ENCODE peak calls at places on chromosomes 11 and 22, in ten cellular contexts. One of them, this sample, is unnamed.
A peak's percentile ranks its signal among the peaks of the same experiment; 100 is the strongest.

GRCh38 chr11:131095501-131096185 is 179.4 kb upstream of the SNX19 start:
- DNase-seq in fibroblast of mammary gland: no peak
- DNase-seq in adrenal gland: no peak
- DNase-seq in progenitor cell of endocrine pancreas: no peak
- DNase-seq in AG09309: no peak
- DNase-seq in A549: no peak
- DNase-seq in tibial artery: no peak
- DNase-seq in B cell: no peak
- DNase-seq in GM12865: no peak
- DNase-seq in K562: no peak
- DNase-seq in this sample: no peak

GRCh38 chr22:49462291-49462690 is 365.4 kb downstream of the BRD1 start:
- DNase-seq in fibroblast of mammary gland: no peak
- DNase-seq in adrenal gland: no peak
- DNase-seq in progenitor cell of endocrine pancreas: no peak
- DNase-seq in AG09309: no peak
- DNase-seq in A549: no peak
- DNase-seq in tibial artery: no peak
- DNase-seq in B cell: no peak
- DNase-seq in GM12865: no peak
- DNase-seq in K562: no peak
- DNase-seq in this sample: no peak

GRCh38 chr22:32552540-32552939 is 77.9 kb downstream of the FBXO7 start:
- DNase-seq in fibroblast of mammary gland: no peak
- DNase-seq in adrenal gland: no peak
- DNase-seq in progenitor cell of endocrine pancreas: no peak
- DNase-seq in AG09309: no peak
- DNase-seq in A549: no peak
- DNase-seq in tibial artery: no peak
- DNase-seq in B cell: no peak
- DNase-seq in GM12865: no peak
- DNase-seq in K562: no peak
- DNase-seq in this sample: no peak

GRCh38 chr11:128235446-128235845 is 351.9 kb downstream of the ETS1 start:
- DNase-seq in fibroblast of mammary gland: no peak
- DNase-seq in adrenal gland: no peak
- DNase-seq in progenitor cell of endocrine pancreas: no peak
- DNase-seq in AG09309: no peak
- DNase-seq in A549: no peak
- DNase-seq in tibial artery: no peak
- DNase-seq in B cell: no peak
- DNase-seq in GM12865: no peak
- DNase-seq in K562: no peak
- DNase-seq in this sample: no peak

GRCh38 chr22:39900306-39901227 is at the start of gene GRAP2:
- DNase-seq in fibroblast of mammary gland: no peak
- DNase-seq in adrenal gland: no peak
- DNase-seq in progenitor cell of endocrine pancreas: no peak
- DNase-seq in AG09309: no peak
- DNase-seq in A549: no peak
- DNase-seq in tibial artery: no peak
- DNase-seq in B cell: peak; percentile 54
- DNase-seq in GM12865: peak; percentile 92
- DNase-seq in K562: no peak
- DNase-seq in this sample: no peak

GRCh38 chr22:38317237-38317994 is at the start of gene CSNK1E:
- DNase-seq in fibroblast of mammary gland: no peak
- DNase-seq in adrenal gland: peak; percentile 82
- DNase-seq in progenitor cell of endocrine pancreas: peak; percentile 54
- DNase-seq in AG09309: no peak
- DNase-seq in A549: peak; percentile 51
- DNase-seq in tibial artery: peak; percentile 83
- DNase-seq in B cell: peak; percentile 88
- DNase-seq in GM12865: peak; percentile 73
- DNase-seq in K562: peak; percentile 86
- DNase-seq in this sample: peak; percentile 57

GRCh38 chr11:75350743-75351540 is 519 bp downstream of the ARRB1 start:
- DNase-seq in fibroblast of mammary gland: peak; percentile 48
- DNase-seq in adrenal gland: peak; percentile 63
- DNase-seq in progenitor cell of endocrine pancreas: no peak
- DNase-seq in AG09309: no peak
- DNase-seq in A549: no peak
- DNase-seq in tibial artery: peak; percentile 63
- DNase-seq in B cell: peak; percentile 49
- DNase-seq in GM12865: no peak
- DNase-seq in K562: peak; percentile 61
- DNase-seq in this sample: no peak

GRCh38 chr22:48980918-48981317 is 846.8 kb downstream of the BRD1 start:
- DNase-seq in fibroblast of mammary gland: no peak
- DNase-seq in adrenal gland: no peak
- DNase-seq in progenitor cell of endocrine pancreas: no peak
- DNase-seq in AG09309: no peak
- DNase-seq in A549: no peak
- DNase-seq in tibial artery: no peak
- DNase-seq in B cell: no peak
- DNase-seq in GM12865: no peak
- DNase-seq in K562: no peak
- DNase-seq in this sample: no peak

GRCh38 chr22:37018086-37018814 is 997 bp downstream of the TST start:
- DNase-seq in fibroblast of mammary gland: no peak
- DNase-seq in adrenal gland: no peak
- DNase-seq in progenitor cell of endocrine pancreas: no peak
- DNase-seq in AG09309: no peak
- DNase-seq in A549: no peak
- DNase-seq in tibial artery: no peak
- DNase-seq in B cell: peak; percentile 16
- DNase-seq in GM12865: no peak
- DNase-seq in K562: no peak
- DNase-seq in this sample: no peak

GRCh38 chr22:47449508-47450270 is 687.2 kb downstream of the TBC1D22A start:
- DNase-seq in fibroblast of mammary gland: no peak
- DNase-seq in adrenal gland: no peak
- DNase-seq in progenitor cell of endocrine pancreas: no peak
- DNase-seq in AG09309: no peak
- DNase-seq in A549: no peak
- DNase-seq in tibial artery: no peak
- DNase-seq in B cell: no peak
- DNase-seq in GM12865: no peak
- DNase-seq in K562: no peak
- DNase-seq in this sample: no peak

GRCh38 chr22:47450876-47451475 is 688.5 kb downstream of the TBC1D22A start:
- DNase-seq in fibroblast of mammary gland: no peak
- DNase-seq in adrenal gland: no peak
- DNase-seq in progenitor cell of endocrine pancreas: no peak
- DNase-seq in AG09309: no peak
- DNase-seq in A549: no peak
- DNase-seq in tibial artery: no peak
- DNase-seq in B cell: no peak
- DNase-seq in GM12865: no peak
- DNase-seq in K562: no peak
- DNase-seq in this sample: no peak

GRCh38 chr22:47453049-47453448 is 690.6 kb downstream of the TBC1D22A start:
- DNase-seq in fibroblast of mammary gland: no peak
- DNase-seq in adrenal gland: no peak
- DNase-seq in progenitor cell of endocrine pancreas: no peak
- DNase-seq in AG09309: no peak
- DNase-seq in A549: no peak
- DNase-seq in tibial artery: no peak
- DNase-seq in B cell: no peak
- DNase-seq in GM12865: no peak
- DNase-seq in K562: no peak
- DNase-seq in this sample: no peak

GRCh38 chr22:47448231-47449035 is 686.0 kb downstream of the TBC1D22A start:
- DNase-seq in fibroblast of mammary gland: no peak
- DNase-seq in adrenal gland: no peak
- DNase-seq in progenitor cell of endocrine pancreas: no peak
- DNase-seq in AG09309: no peak
- DNase-seq in A549: no peak
- DNase-seq in tibial artery: no peak
- DNase-seq in B cell: no peak
- DNase-seq in GM12865: no peak
- DNase-seq in K562: no peak
- DNase-seq in this sample: no peak

GRCh38 chr22:47452184-47452583 is 689.7 kb downstream of the TBC1D22A start:
- DNase-seq in fibroblast of mammary gland: no peak
- DNase-seq in adrenal gland: no peak
- DNase-seq in progenitor cell of endocrine pancreas: no peak
- DNase-seq in AG09309: no peak
- DNase-seq in A549: peak; percentile 10
- DNase-seq in tibial artery: no peak
- DNase-seq in B cell: no peak
- DNase-seq in GM12865: no peak
- DNase-seq in K562: peak; percentile 68
- DNase-seq in this sample: no peak
- TF ChIP-seq CTCF in fibroblast of mammary gland: no peak
- TF ChIP-seq CTCF in adrenal gland: no peak
- TF ChIP-seq CTCF in progenitor cell of endocrine pancreas: no peak
- TF ChIP-seq CTCF in AG09309: peak; percentile 17
- TF ChIP-seq CTCF in A549: no peak
- TF ChIP-seq CTCF in tibial artery: no peak
- TF ChIP-seq CTCF in B cell: peak; percentile 32
- TF ChIP-seq CTCF in GM12865: peak; percentile 7
- TF ChIP-seq CTCF in K562: peak; percentile 95
- TF ChIP-seq CTCF in this sample: no peak

DNA sequence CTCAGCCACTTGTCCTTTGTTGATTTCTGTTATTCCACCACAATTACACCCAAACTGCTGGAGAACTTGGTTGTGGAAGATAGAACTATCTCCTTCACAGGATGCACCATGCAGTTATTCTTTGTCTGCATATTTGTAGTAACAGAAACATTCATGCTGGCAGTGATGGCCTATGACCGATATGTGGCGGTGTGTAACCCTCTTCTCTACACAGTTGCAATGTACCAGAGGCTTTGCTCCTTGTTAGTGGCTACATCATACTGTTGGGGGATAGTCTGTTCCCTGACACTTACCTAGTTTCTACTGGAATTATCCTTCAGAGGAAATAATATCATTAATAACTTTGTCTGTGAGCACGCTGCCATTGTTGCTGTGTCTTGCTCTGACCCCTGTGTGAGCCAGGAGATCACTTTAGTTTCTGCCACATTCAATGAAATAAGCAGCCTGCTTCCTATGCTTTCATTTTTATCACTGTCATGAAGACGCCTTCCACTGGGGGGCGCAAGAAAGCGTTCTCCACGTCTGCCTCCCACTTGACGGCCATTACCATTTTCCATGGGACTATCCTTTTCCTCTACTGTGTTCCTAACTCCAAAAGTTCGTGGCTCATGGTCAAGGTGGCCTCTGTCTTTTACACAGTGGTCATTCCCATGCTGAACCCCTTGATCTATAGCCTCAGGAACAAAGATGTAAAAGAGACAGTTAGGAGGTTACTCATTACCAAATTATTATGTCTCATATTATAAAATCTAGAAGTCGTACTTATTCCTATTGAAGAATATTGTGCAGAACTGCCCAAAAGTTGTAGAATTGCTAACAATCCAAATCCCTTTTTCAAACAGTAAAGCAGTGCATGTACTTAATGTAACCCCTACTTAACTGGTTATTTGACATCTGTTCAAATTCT is 53.2 kb downstream of the OR4C6 start:
- DNase-seq in fibroblast of mammary gland: no peak
- DNase-seq in adrenal gland: no peak
- DNase-seq in progenitor cell of endocrine pancreas: no peak
- DNase-seq in AG09309: no peak
- DNase-seq in A549: no peak
- DNase-seq in tibial artery: no peak
- DNase-seq in B cell: no peak
- DNase-seq in GM12865: peak; percentile 42
- DNase-seq in K562: no peak
- DNase-seq in this sample: no peak
- TF ChIP-seq CTCF in fibroblast of mammary gland: no peak
- TF ChIP-seq CTCF in adrenal gland: no peak
- TF ChIP-seq CTCF in progenitor cell of endocrine pancreas: no peak
- TF ChIP-seq CTCF in AG09309: no peak
- TF ChIP-seq CTCF in A549: no peak
- TF ChIP-seq CTCF in tibial artery: no peak
- TF ChIP-seq CTCF in B cell: no peak
- TF ChIP-seq CTCF in GM12865: peak; percentile 29
- TF ChIP-seq CTCF in K562: peak; percentile 26
- TF ChIP-seq CTCF in this sample: no peak

GRCh38 chr11:134260503-134260902 is 7.1 kb downstream of the ACAD8 start:
- DNase-seq in fibroblast of mammary gland: no peak
- DNase-seq in adrenal gland: no peak
- DNase-seq in progenitor cell of endocrine pancreas: no peak
- DNase-seq in AG09309: no peak
- DNase-seq in A549: no peak
- DNase-seq in tibial artery: no peak
- DNase-seq in B cell: no peak
- DNase-seq in GM12865: no peak
- DNase-seq in K562: no peak
- DNase-seq in this sample: no peak

GRCh38 chr11:134264966-134265365 is 11.2 kb upstream of the GLB1L3 start:
- DNase-seq in fibroblast of mammary gland: no peak
- DNase-seq in adrenal gland: no peak
- DNase-seq in progenitor cell of endocrine pancreas: no peak
- DNase-seq in AG09309: no peak
- DNase-seq in A549: no peak
- DNase-seq in tibial artery: no peak
- DNase-seq in B cell: no peak
- DNase-seq in GM12865: no peak
- DNase-seq in K562: no peak
- DNase-seq in this sample: no peak

GRCh38 chr11:134261000-134261399 is 7.6 kb downstream of the ACAD8 start:
- DNase-seq in fibroblast of mammary gland: no peak
- DNase-seq in adrenal gland: no peak
- DNase-seq in progenitor cell of endocrine pancreas: no peak
- DNase-seq in AG09309: no peak
- DNase-seq in A549: no peak
- DNase-seq in tibial artery: no peak
- DNase-seq in B cell: no peak
- DNase-seq in GM12865: no peak
- DNase-seq in K562: no peak
- DNase-seq in this sample: no peak

GRCh38 chr11:134258577-134258976 is 5.2 kb downstream of the ACAD8 start:
- DNase-seq in fibroblast of mammary gland: no peak
- DNase-seq in adrenal gland: no peak
- DNase-seq in progenitor cell of endocrine pancreas: no peak
- DNase-seq in AG09309: no peak
- DNase-seq in A549: no peak
- DNase-seq in tibial artery: no peak
- DNase-seq in B cell: no peak
- DNase-seq in GM12865: no peak
- DNase-seq in K562: no peak
- DNase-seq in this sample: no peak

GRCh38 chr11:134261626-134262488 is 8.5 kb downstream of the ACAD8 start:
- DNase-seq in fibroblast of mammary gland: peak; percentile 25
- DNase-seq in adrenal gland: no peak
- DNase-seq in progenitor cell of endocrine pancreas: no peak
- DNase-seq in AG09309: no peak
- DNase-seq in A549: peak; percentile 51
- DNase-seq in tibial artery: no peak
- DNase-seq in B cell: no peak
- DNase-seq in GM12865: peak; percentile 42
- DNase-seq in K562: peak; percentile 41
- DNase-seq in this sample: no peak
- TF ChIP-seq CTCF in fibroblast of mammary gland: peak; percentile 57
- TF ChIP-seq CTCF in adrenal gland: peak; percentile 21
- TF ChIP-seq CTCF in progenitor cell of endocrine pancreas: peak; percentile 61
- TF ChIP-seq CTCF in AG09309: peak; percentile 67
- TF ChIP-seq CTCF in A549: peak; percentile 42
- TF ChIP-seq CTCF in tibial artery: peak; percentile 19
- TF ChIP-seq CTCF in B cell: peak; percentile 21
- TF ChIP-seq CTCF in GM12865: peak; percentile 53
- TF ChIP-seq CTCF in K562: peak; percentile 63
- TF ChIP-seq CTCF in this sample: no peak

GRCh38 chr11:134363161-134363560 is 31.4 kb downstream of the GLB1L2 start:
- DNase-seq in fibroblast of mammary gland: no peak
- DNase-seq in adrenal gland: no peak
- DNase-seq in progenitor cell of endocrine pancreas: no peak
- DNase-seq in AG09309: no peak
- DNase-seq in A549: no peak
- DNase-seq in tibial artery: no peak
- DNase-seq in B cell: no peak
- DNase-seq in GM12865: no peak
- DNase-seq in K562: no peak
- DNase-seq in this sample: no peak
- TF ChIP-seq CTCF in fibroblast of mammary gland: no peak
- TF ChIP-seq CTCF in adrenal gland: no peak
- TF ChIP-seq CTCF in progenitor cell of endocrine pancreas: no peak
- TF ChIP-seq CTCF in AG09309: no peak
- TF ChIP-seq CTCF in A549: no peak
- TF ChIP-seq CTCF in tibial artery: no peak
- TF ChIP-seq CTCF in B cell: no peak
- TF ChIP-seq CTCF in GM12865: no peak
- TF ChIP-seq CTCF in K562: no peak
- TF ChIP-seq CTCF in this sample: no peak

This sample was measured in omental fat pad.